ENCODE peak calls at places on chromosomes 4 and X, in seven cellular contexts. One of them, this sample, is unnamed.

GRCh38 chr4:165133150-165133549 is 20.5 kb upstream of the TMEM192 start:
- DNase-seq in CD4-positive, alpha-beta memory T cell: no peak
- DNase-seq in neural progenitor cell: no peak
- DNase-seq in tibial artery: no peak
- DNase-seq in OCI-LY7: peak; percentile 28
- DNase-seq in A549: no peak
- DNase-seq in adrenal gland: no peak
- DNase-seq in this sample: no peak

GRCh38 chrX:71941771-71942170 is 31.1 kb downstream of the NHSL2 start:
- DNase-seq in neural progenitor cell: no peak
- DNase-seq in tibial artery: peak; percentile 58
- DNase-seq in adrenal gland: no peak
- DNase-seq in CD4-positive, alpha-beta memory T cell: no peak
- DNase-seq in OCI-LY7: no peak
- DNase-seq in A549: no peak
- DNase-seq in this sample: no peak

GRCh38 chr4:20687894-20688293 is 12.4 kb upstream of the PACRGL start:
- DNase-seq in OCI-LY7: no peak
- DNase-seq in adrenal gland: no peak
- DNase-seq in A549: no peak
- DNase-seq in CD4-positive, alpha-beta memory T cell: no peak
- DNase-seq in neural progenitor cell: no peak
- DNase-seq in tibial artery: no peak
- DNase-seq in this sample: no peak

GRCh38 chr4:124529131-124529530 is 183.4 kb downstream of the ANKRD50 start:
- DNase-seq in OCI-LY7: no peak
- DNase-seq in tibial artery: no peak
- DNase-seq in adrenal gland: no peak
- DNase-seq in neural progenitor cell: no peak
- DNase-seq in A549: no peak
- DNase-seq in CD4-positive, alpha-beta memory T cell: no peak
- DNase-seq in this sample: no peak

GRCh38 chr4:10521386-10521785 is 64.2 kb upstream of the ZNF518B start:
- DNase-seq in OCI-LY7: no peak
- DNase-seq in CD4-positive, alpha-beta memory T cell: no peak
- DNase-seq in A549: no peak
- DNase-seq in tibial artery: no peak
- DNase-seq in neural progenitor cell: no peak
- DNase-seq in adrenal gland: no peak
- DNase-seq in this sample: no peak

GRCh38 chr4:166144607-166145006 is 271.6 kb downstream of the TLL1 start:
- DNase-seq in neural progenitor cell: no peak
- DNase-seq in adrenal gland: no peak
- DNase-seq in OCI-LY7: no peak
- DNase-seq in A549: no peak
- DNase-seq in CD4-positive, alpha-beta memory T cell: no peak
- DNase-seq in tibial artery: no peak
- DNase-seq in this sample: no peak

GRCh38 chrX:24153175-24153795 is 3.8 kb downstream of the ZFX start:
- DNase-seq in A549: no peak
- DNase-seq in OCI-LY7: peak; percentile 47
- DNase-seq in neural progenitor cell: peak; percentile 42
- DNase-seq in tibial artery: no peak
- DNase-seq in CD4-positive, alpha-beta memory T cell: peak; percentile 34
- DNase-seq in adrenal gland: no peak
- DNase-seq in this sample: no peak

GRCh38 chr4:10108818-10109783 is 7.5 kb downstream of the WDR1 start:
- DNase-seq in A549: no peak
- DNase-seq in tibial artery: no peak
- DNase-seq in adrenal gland: no peak
- DNase-seq in CD4-positive, alpha-beta memory T cell: peak; percentile 50
- DNase-seq in neural progenitor cell: no peak
- DNase-seq in OCI-LY7: no peak
- DNase-seq in this sample: no peak

GRCh38 chrX:136710324-136710951 is 62.5 kb downstream of the CD40LG start:
- DNase-seq in CD4-positive, alpha-beta memory T cell: peak; percentile 49
- DNase-seq in neural progenitor cell: no peak
- DNase-seq in tibial artery: no peak
- DNase-seq in A549: no peak
- DNase-seq in adrenal gland: no peak
- DNase-seq in OCI-LY7: no peak
- DNase-seq in this sample: no peak

GRCh38 chr4:16897991-16898827 is at the start of gene LDB2:
- DNase-seq in A549: no peak
- DNase-seq in adrenal gland: peak; percentile 53
- DNase-seq in neural progenitor cell: peak; percentile 84
- DNase-seq in OCI-LY7: no peak
- DNase-seq in CD4-positive, alpha-beta memory T cell: no peak
- DNase-seq in tibial artery: peak; percentile 66
- DNase-seq in this sample: peak; percentile 85

GRCh38 chrX:120680090-120680489 is 50.2 kb upstream of the C1GALT1C1 start:
- DNase-seq in adrenal gland: no peak
- DNase-seq in OCI-LY7: no peak
- DNase-seq in tibial artery: no peak
- DNase-seq in neural progenitor cell: no peak
- DNase-seq in A549: no peak
- DNase-seq in CD4-positive, alpha-beta memory T cell: no peak
- DNase-seq in this sample: no peak

GRCh38 chrX:104522386-104522785 is 43.6 kb upstream of the IL1RAPL2 start:
- DNase-seq in neural progenitor cell: no peak
- DNase-seq in A549: no peak
- DNase-seq in adrenal gland: no peak
- DNase-seq in OCI-LY7: no peak
- DNase-seq in tibial artery: no peak
- DNase-seq in CD4-positive, alpha-beta memory T cell: no peak
- DNase-seq in this sample: no peak

GRCh38 chr4:7051144-7051495 is 7.9 kb downstream of the TADA2B start:
- DNase-seq in adrenal gland: no peak
- DNase-seq in OCI-LY7: no peak
- DNase-seq in A549: no peak
- DNase-seq in tibial artery: no peak
- DNase-seq in CD4-positive, alpha-beta memory T cell: no peak
- DNase-seq in neural progenitor cell: no peak
- DNase-seq in this sample: no peak

GRCh38 chrX:68112321-68112720 is 321.0 kb downstream of the OPHN1 start:
- DNase-seq in neural progenitor cell: peak; percentile 4
- DNase-seq in CD4-positive, alpha-beta memory T cell: no peak
- DNase-seq in tibial artery: no peak
- DNase-seq in adrenal gland: no peak
- DNase-seq in A549: no peak
- DNase-seq in OCI-LY7: no peak
- DNase-seq in this sample: no peak

GRCh38 chr4:106875340-106875739 is 160.8 kb downstream of the DKK2 start:
- DNase-seq in OCI-LY7: no peak
- DNase-seq in CD4-positive, alpha-beta memory T cell: no peak
- DNase-seq in adrenal gland: no peak
- DNase-seq in neural progenitor cell: peak; percentile 23
- DNase-seq in tibial artery: no peak
- DNase-seq in A549: no peak
- DNase-seq in this sample: no peak

GRCh38 chr4:73257995-73258667 is 467 bp downstream of the ANKRD17 start:
- DNase-seq in adrenal gland: peak; percentile 46
- DNase-seq in neural progenitor cell: no peak
- DNase-seq in CD4-positive, alpha-beta memory T cell: no peak
- DNase-seq in tibial artery: peak; percentile 26
- DNase-seq in OCI-LY7: peak; percentile 70
- DNase-seq in A549: peak; percentile 8
- DNase-seq in this sample: peak; percentile 33

GRCh38 chr4:86453044-86453501 is 93.2 kb upstream of the MAPK10 start:
- DNase-seq in adrenal gland: no peak
- DNase-seq in tibial artery: no peak
- DNase-seq in CD4-positive, alpha-beta memory T cell: no peak
- DNase-seq in neural progenitor cell: no peak
- DNase-seq in A549: no peak
- DNase-seq in OCI-LY7: no peak
- DNase-seq in this sample: peak; percentile 34

GRCh38 chr4:151604238-151604637 is 156.6 kb downstream of the GATB start:
- DNase-seq in A549: peak; percentile 6
- DNase-seq in OCI-LY7: peak; percentile 37
- DNase-seq in neural progenitor cell: no peak
- DNase-seq in adrenal gland: no peak
- DNase-seq in tibial artery: no peak
- DNase-seq in CD4-positive, alpha-beta memory T cell: no peak
- DNase-seq in this sample: no peak

GRCh38 chrX:46278591-46278990 is 266.6 kb downstream of the ZNF674 start:
- DNase-seq in OCI-LY7: no peak
- DNase-seq in tibial artery: no peak
- DNase-seq in adrenal gland: no peak
- DNase-seq in neural progenitor cell: no peak
- DNase-seq in A549: no peak
- DNase-seq in CD4-positive, alpha-beta memory T cell: no peak
- DNase-seq in this sample: no peak
- H3K27ac ChIP-seq in OCI-LY7: no peak overlapping the region
- H3K27ac ChIP-seq in tibial artery: no peak overlapping the region
- H3K27ac ChIP-seq in adrenal gland: no peak overlapping the region
- H3K27ac ChIP-seq in neural progenitor cell: no peak overlapping the region
- H3K27ac ChIP-seq in A549: no peak overlapping the region
- H3K27ac ChIP-seq in CD4-positive, alpha-beta memory T cell: no peak overlapping the region
- H3K27ac ChIP-seq in this sample: no peak overlapping the region

GRCh38 chrX:40176979-40177430 is 79.2 kb upstream of the BCOR start:
- DNase-seq in tibial artery: no peak
- DNase-seq in adrenal gland: peak; percentile 29
- DNase-seq in neural progenitor cell: peak; percentile 47
- DNase-seq in CD4-positive, alpha-beta memory T cell: no peak
- DNase-seq in A549: no peak
- DNase-seq in OCI-LY7: no peak
- DNase-seq in this sample: no peak

GRCh38 chrX:40177942-40178715 is 80.4 kb upstream of the BCOR start:
- DNase-seq in CD4-positive, alpha-beta memory T cell: no peak
- DNase-seq in OCI-LY7: peak; percentile 9
- DNase-seq in adrenal gland: no peak
- DNase-seq in neural progenitor cell: no peak
- DNase-seq in A549: no peak
- DNase-seq in tibial artery: no peak
- DNase-seq in this sample: no peak

GRCh38 chrX:40176256-40176978 is 78.7 kb upstream of the BCOR start:
- DNase-seq in CD4-positive, alpha-beta memory T cell: peak; percentile 82
- DNase-seq in tibial artery: peak; percentile 47
- DNase-seq in OCI-LY7: peak; percentile 84
- DNase-seq in A549: peak; percentile 44
- DNase-seq in adrenal gland: peak; percentile 74
- DNase-seq in neural progenitor cell: peak; percentile 58
- DNase-seq in this sample: peak; percentile 79

GRCh38 chrX:40179333-40179732 is 81.6 kb upstream of the BCOR start:
- DNase-seq in neural progenitor cell: peak; percentile 22
- DNase-seq in CD4-positive, alpha-beta memory T cell: no peak
- DNase-seq in OCI-LY7: no peak
- DNase-seq in adrenal gland: no peak
- DNase-seq in A549: no peak
- DNase-seq in tibial artery: no peak
- DNase-seq in this sample: no peak

GRCh38 chrX:40177489-40177888 is 79.7 kb upstream of the BCOR start:
- DNase-seq in OCI-LY7: no peak
- DNase-seq in tibial artery: no peak
- DNase-seq in neural progenitor cell: no peak
- DNase-seq in CD4-positive, alpha-beta memory T cell: no peak
- DNase-seq in A549: no peak
- DNase-seq in adrenal gland: no peak
- DNase-seq in this sample: no peak
- H3K4me3 ChIP-seq in OCI-LY7: peak overlapping the region; percentile 74
- H3K4me3 ChIP-seq in tibial artery: peak overlapping the region; percentile 81
- H3K4me3 ChIP-seq in neural progenitor cell: no peak overlapping the region
- H3K4me3 ChIP-seq in CD4-positive, alpha-beta memory T cell: no peak overlapping the region
- H3K4me3 ChIP-seq in A549: no peak overlapping the region
- H3K4me3 ChIP-seq in adrenal gland: no peak overlapping the region
- H3K4me3 ChIP-seq in this sample: no peak overlapping the region

GRCh38 chrX:56728752-56729151 is 291 bp upstream of the NBDY start:
- DNase-seq in OCI-LY7: peak; percentile 43
- DNase-seq in adrenal gland: peak; percentile 16
- DNase-seq in A549: peak; percentile 4
- DNase-seq in neural progenitor cell: no peak
- DNase-seq in CD4-positive, alpha-beta memory T cell: peak; percentile 39
- DNase-seq in tibial artery: no peak
- DNase-seq in this sample: no peak

GRCh38 chrX:56727531-56727930 is 1.5 kb upstream of the NBDY start:
- DNase-seq in CD4-positive, alpha-beta memory T cell: no peak
- DNase-seq in A549: no peak
- DNase-seq in tibial artery: no peak
- DNase-seq in neural progenitor cell: no peak
- DNase-seq in OCI-LY7: no peak
- DNase-seq in adrenal gland: no peak
- DNase-seq in this sample: no peak

GRCh38 chrX:56726609-56727008 is 2.4 kb upstream of the NBDY start:
- DNase-seq in tibial artery: no peak
- DNase-seq in A549: peak; percentile 24
- DNase-seq in adrenal gland: peak; percentile 26
- DNase-seq in CD4-positive, alpha-beta memory T cell: peak; percentile 61
- DNase-seq in OCI-LY7: peak; percentile 62
- DNase-seq in neural progenitor cell: peak; percentile 52
- DNase-seq in this sample: no peak

GRCh38 chrX:56728321-56728720 is 722 bp upstream of the NBDY start:
- DNase-seq in OCI-LY7: peak; percentile 38
- DNase-seq in tibial artery: no peak
- DNase-seq in CD4-positive, alpha-beta memory T cell: no peak
- DNase-seq in neural progenitor cell: no peak
- DNase-seq in adrenal gland: no peak
- DNase-seq in A549: no peak
- DNase-seq in this sample: no peak

GRCh38 chrX:56729152-56729557 is at the start of gene NBDY:
- DNase-seq in OCI-LY7: peak; percentile 67
- DNase-seq in tibial artery: peak; percentile 21
- DNase-seq in neural progenitor cell: peak; percentile 62
- DNase-seq in CD4-positive, alpha-beta memory T cell: peak; percentile 53
- DNase-seq in A549: peak; percentile 26
- DNase-seq in adrenal gland: peak; percentile 39
- DNase-seq in this sample: peak; percentile 38
- H3K27ac ChIP-seq in OCI-LY7: peak within 1 kb of the TSS; percentile 64
- H3K27ac ChIP-seq in tibial artery: peak within 1 kb of the TSS; percentile 79
- H3K27ac ChIP-seq in neural progenitor cell: peak within 1 kb of the TSS; percentile 21
- H3K27ac ChIP-seq in CD4-positive, alpha-beta memory T cell: peak within 1 kb of the TSS; percentile 78
- H3K27ac ChIP-seq in A549: peak within 1 kb of the TSS; percentile 94
- H3K27ac ChIP-seq in adrenal gland: peak within 1 kb of the TSS; percentile 77
- H3K27ac ChIP-seq in this sample: peak within 1 kb of the TSS; percentile 82

GRCh38 chr4:53592686-53593641 is 1.7 kb upstream of the LNX1 start:
- DNase-seq in CD4-positive, alpha-beta memory T cell: no peak
- DNase-seq in neural progenitor cell: peak; percentile 57
- DNase-seq in adrenal gland: peak; percentile 74
- DNase-seq in OCI-LY7: no peak
- DNase-seq in A549: peak; percentile 34
- DNase-seq in tibial artery: peak; percentile 27
- DNase-seq in this sample: peak; percentile 60

GRCh38 chr4:53591372-53591892 is at the start of gene LNX1:
- DNase-seq in adrenal gland: no peak
- DNase-seq in tibial artery: no peak
- DNase-seq in A549: no peak
- DNase-seq in neural progenitor cell: peak; percentile 35
- DNase-seq in OCI-LY7: no peak
- DNase-seq in CD4-positive, alpha-beta memory T cell: no peak
- DNase-seq in this sample: no peak

GRCh38 chr4:53589511-53589910 is 1.8 kb downstream of the LNX1 start:
- DNase-seq in CD4-positive, alpha-beta memory T cell: no peak
- DNase-seq in A549: no peak
- DNase-seq in neural progenitor cell: no peak
- DNase-seq in OCI-LY7: no peak
- DNase-seq in tibial artery: no peak
- DNase-seq in adrenal gland: no peak
- DNase-seq in this sample: no peak

GRCh38 chr4:53593765-53594164 is 2.5 kb upstream of the LNX1 start:
- DNase-seq in A549: no peak
- DNase-seq in tibial artery: no peak
- DNase-seq in adrenal gland: no peak
- DNase-seq in OCI-LY7: no peak
- DNase-seq in CD4-positive, alpha-beta memory T cell: no peak
- DNase-seq in neural progenitor cell: no peak
- DNase-seq in this sample: no peak

GRCh38 chr4:53592128-53592527 is 842 bp upstream of the LNX1 start:
- DNase-seq in OCI-LY7: no peak
- DNase-seq in adrenal gland: no peak
- DNase-seq in CD4-positive, alpha-beta memory T cell: no peak
- DNase-seq in neural progenitor cell: no peak
- DNase-seq in A549: no peak
- DNase-seq in tibial artery: no peak
- DNase-seq in this sample: no peak
- H3K4me3 ChIP-seq in OCI-LY7: no peak overlapping the region
- H3K4me3 ChIP-seq in adrenal gland: no peak overlapping the region
- H3K4me3 ChIP-seq in CD4-positive, alpha-beta memory T cell: no peak overlapping the region
- H3K4me3 ChIP-seq in neural progenitor cell: peak overlapping the region; percentile 44
- H3K4me3 ChIP-seq in A549: peak overlapping the region; percentile 51
- H3K4me3 ChIP-seq in tibial artery: no peak overlapping the region
- H3K4me3 ChIP-seq in this sample: no peak overlapping the region

This sample was measured in heart left ventricle.